ENCODE peak calls at places on chromosome 19, in nine cellular contexts. K is GM10248; S is HCT116; D is left cardiac atrium; Y is T-helper 2 cell; L is NCI-H2029 treated with DMSO at 0.1 percent for 48 hours; G is AG09319; T is activated CD4-positive, CD25-positive, alpha-beta regulatory T cell; M is naive B cell. Q is an unnamed sample.

GRCh38 chr19:51503891-51504290 is 2.3 kb upstream of the SIGLEC12 start:
- DNase-seq in T (no peak), D (no peak), G (no peak), L (no peak), S (no peak), K (no peak), M (no peak), Y (no peak), Q (no peak)

GRCh38 chr19:48925240-48925843 is 8.2 kb upstream of the DHDH start:
- DNase-seq in M (no peak), K (no peak), G (peak), S (peak), T (no peak), L (no peak), D (no peak), Y (no peak), Q (no peak)

GRCh38 chr19:41999071-41999877 is 5.2 kb upstream of the ATP1A3 start:
- DNase-seq in K (no peak), D (no peak), L (no peak), S (no peak), T (no peak), G (no peak), M (no peak), Y (no peak), Q (no peak)

GRCh38 chr19:20313894-20314293 is 146.9 kb downstream of the ZNF486 start:
- DNase-seq in M (no peak), T (no peak), D (no peak), L (no peak), Y (no peak), K (no peak), S (no peak), G (no peak), Q (no peak)

GRCh38 chr19:48654299-48655059 is 8.5 kb upstream of the CA11 start:
- DNase-seq in M (no peak), T (no peak), D (no peak), K (no peak), L (no peak), G (no peak), Y (no peak), S (no peak), Q (no peak)

GRCh38 chr19:36182612-36183454 is 30.6 kb upstream of the COX7A1 start:
- DNase-seq in M (no peak), K (no peak), Y (no peak), S (peak), G (no peak), L (no peak), D (no peak), T (no peak), Q (no peak)

GRCh38 chr19:47280183-47280797 is 5.6 kb downstream of the INAFM1 start:
- DNase-seq in L (no peak), D (peak), K (peak), M (peak), T (peak), S (no peak), G (no peak), Y (peak), Q (no peak)

GRCh38 chr19:6362351-6362801 is 1.0 kb downstream of the CLPP start:
- DNase-seq in K (no peak), D (no peak), M (no peak), S (no peak), T (no peak), L (no peak), Y (no peak), G (no peak), Q (no peak)

GRCh38 chr19:51552996-51553725 is 17.9 kb upstream of the ZNF175 start:
- DNase-seq in S (peak), K (peak), T (no peak), L (no peak), D (peak), M (no peak), Y (no peak), G (no peak), Q (no peak)